ENCODE peak calls at places on chromosomes 16 and 17, in six cellular contexts. F is CD8-positive, alpha-beta memory T cell; H is HepG2; S is naive thymus-derived CD4-positive, alpha-beta T cell; B is PC-9; U is AG10803. L is an unnamed sample.

GRCh38 chr17:75645889-75646625 is 12.8 kb downstream of the SMIM5 start:
- DNase-seq in F (no peak), H (peak), S (no peak), B (peak), U (no peak), L (no peak)

GRCh38 chr16:86951831-86952598 is 365.2 kb downstream of the C16orf95 start:
- DNase-seq in F (no peak), H (no peak), S (no peak), B (no peak), U (peak), L (peak)

GRCh38 chr16:84055801-84056634 is 13.4 kb upstream of the SLC38A8 start:
- DNase-seq in F (no peak), H (no peak), S (no peak), B (no peak), U (no peak), L (no peak)

GRCh38 chr17:61614219-61614618 is 23.2 kb upstream of the NACA2 start:
- DNase-seq in F (no peak), H (no peak), S (no peak), B (no peak), U (no peak), L (no peak)

GRCh38 chr17:82866521-82867214 is 26.8 kb upstream of the ZNF750 start:
- DNase-seq in F (no peak), H (no peak), S (no peak), B (no peak), U (peak), L (peak)

GRCh38 chr16:66382966-66383299 is 16.4 kb downstream of the CDH5 start:
- DNase-seq in F (no peak), H (peak), S (no peak), B (peak), U (peak), L (peak)

GRCh38 chr17:39196820-39197331 is 593 bp downstream of the CACNB1 start:
- DNase-seq in F (no peak), H (no peak), S (no peak), B (no peak), U (peak), L (no peak)

GRCh38 chr17:73533127-73533526 is 111.1 kb downstream of the SDK2 start:
- DNase-seq in F (no peak), H (no peak), S (no peak), B (no peak), U (no peak), L (no peak)

GRCh38 chr17:1628856-1629646 is 417 bp upstream of the SLC43A2 start:
- DNase-seq in F (peak), H (peak), S (peak), B (peak), U (peak), L (peak)

GRCh38 chr17:71447644-71448043 is 673.2 kb upstream of the SOX9 start:
- DNase-seq in F (no peak), H (no peak), S (no peak), B (peak), U (no peak), L (no peak)

GRCh38 chr16:48347980-48348379 is 37.2 kb downstream of the SIAH1 start:
- DNase-seq in F (no peak), H (no peak), S (no peak), B (no peak), U (no peak), L (no peak)

GRCh38 chr16:414395-415169 is 10.9 kb upstream of the RAB11FIP3 start:
- DNase-seq in F (no peak), H (no peak), S (no peak), B (peak), U (peak), L (no peak)

GRCh38 chr16:16052916-16053315 is 103.5 kb downstream of the ABCC1 start:
- DNase-seq in F (no peak), H (no peak), S (no peak), B (no peak), U (no peak), L (no peak)

GRCh38 chr17:55424893-55425540 is 3.4 kb upstream of the MMD start:
- DNase-seq in F (no peak), H (no peak), S (no peak), B (no peak), U (no peak), L (no peak)

GRCh38 chr16:8590811-8591210 is 500 bp upstream of the TMEM114 start:
- DNase-seq in F (no peak), H (no peak), S (no peak), B (no peak), U (no peak), L (no peak)

GRCh38 chr17:45237686-45238085 is 16.0 kb downstream of the FMNL1 start:
- DNase-seq in F (no peak), H (no peak), S (no peak), B (no peak), U (no peak), L (no peak)

GRCh38 chr16:48556913-48557351 is 53.0 kb downstream of the N4BP1 start:
- DNase-seq in F (no peak), H (no peak), S (no peak), B (no peak), U (peak), L (peak)

GRCh38 chr17:78822552-78822951 is 18.1 kb downstream of the USP36 start:
- DNase-seq in F (no peak), H (no peak), S (no peak), B (no peak), U (peak), L (peak)

GRCh38 chr17:64004218-64004770 is 6.1 kb downstream of the PRR29 start:
- DNase-seq in F (no peak), H (no peak), S (no peak), B (no peak), U (no peak), L (no peak)

GRCh38 chr17:36529121-36529520 is 5.5 kb downstream of the MYO19 start:
- DNase-seq in F (no peak), H (no peak), S (no peak), B (no peak), U (peak), L (no peak)

GRCh38 chr17:65594585-65594940 is 33.1 kb upstream of the AXIN2 start:
- DNase-seq in F (no peak), H (no peak), S (no peak), B (no peak), U (peak), L (no peak)

GRCh38 chr16:64910351-64910750 is 211.5 kb downstream of the CDH11 start:
- DNase-seq in F (no peak), H (no peak), S (no peak), B (no peak), U (peak), L (peak)

GRCh38 chr16:26129997-26130396 is 438.2 kb downstream of the HS3ST4 start:
- DNase-seq in F (no peak), H (no peak), S (no peak), B (no peak), U (no peak), L (no peak)

GRCh38 chr16:83878838-83879237 is 20.1 kb upstream of the MLYCD start:
- DNase-seq in F (no peak), H (peak), S (no peak), B (peak), U (peak), L (peak)

GRCh38 chr17:57342141-57342540 is 85.8 kb downstream of the MSI2 start:
- DNase-seq in F (no peak), H (no peak), S (no peak), B (no peak), U (no peak), L (no peak)

GRCh38 chr16:4180511-4180910 is 61.4 kb downstream of the SRL start:
- DNase-seq in F (no peak), H (no peak), S (no peak), B (no peak), U (no peak), L (no peak)

GRCh38 chr17:82767041-82767754 is 15.3 kb downstream of the TBCD start:
- DNase-seq in F (no peak), H (peak), S (peak), B (no peak), U (peak), L (no peak)

GRCh38 chr17:72788950-72789585 is 303.4 kb downstream of the SLC39A11 start:
- DNase-seq in F (no peak), H (peak), S (no peak), B (no peak), U (peak), L (no peak)

GRCh38 chr17:72456026-72456569 is 335.3 kb downstream of the SOX9 start:
- DNase-seq in F (no peak), H (peak), S (no peak), B (peak), U (peak), L (no peak)

GRCh38 chr17:78197147-78197830 is 10.1 kb downstream of the AFMID start:
- DNase-seq in F (no peak), H (no peak), S (no peak), B (no peak), U (no peak), L (no peak)

GRCh38 chr16:4298761-4299522 is 16.9 kb upstream of the GLIS2 start:
- DNase-seq in F (no peak), H (no peak), S (no peak), B (peak), U (peak), L (peak)

GRCh38 chr17:4522661-4523060 is 24.0 kb downstream of the SPNS2 start:
- DNase-seq in F (no peak), H (no peak), S (no peak), B (no peak), U (no peak), L (no peak)

GRCh38 chr17:76811028-76811427 is 57.2 kb upstream of the MGAT5B start:
- DNase-seq in F (no peak), H (no peak), S (no peak), B (no peak), U (no peak), L (no peak)

GRCh38 chr17:7889166-7889584 is 586 bp downstream of the CHD3 start:
- DNase-seq in F (peak), H (peak), S (no peak), B (peak), U (peak), L (peak)

GRCh38 chr17:63549289-63549945 is 860 bp upstream of the DCAF7 start:
- DNase-seq in F (no peak), H (no peak), S (no peak), B (no peak), U (no peak), L (no peak)

GRCh38 chr17:48578616-48579560 is 738 bp upstream of the HOXB4 start:
- DNase-seq in F (no peak), H (no peak), S (no peak), B (no peak), U (no peak), L (no peak)

GRCh38 chr16:88730632-88731607 is 24.6 kb downstream of the CTU2 start:
- DNase-seq in F (no peak), H (no peak), S (no peak), B (no peak), U (no peak), L (no peak)

GRCh38 chr16:6891486-6891885 is 441.2 kb upstream of the RBFOX1 start:
- DNase-seq in F (no peak), H (no peak), S (no peak), B (no peak), U (no peak), L (no peak)

GRCh38 chr17:35414247-35414646 is 18.1 kb downstream of the SLFN12 start:
- DNase-seq in F (no peak), H (no peak), S (no peak), B (no peak), U (no peak), L (no peak)

DNA sequence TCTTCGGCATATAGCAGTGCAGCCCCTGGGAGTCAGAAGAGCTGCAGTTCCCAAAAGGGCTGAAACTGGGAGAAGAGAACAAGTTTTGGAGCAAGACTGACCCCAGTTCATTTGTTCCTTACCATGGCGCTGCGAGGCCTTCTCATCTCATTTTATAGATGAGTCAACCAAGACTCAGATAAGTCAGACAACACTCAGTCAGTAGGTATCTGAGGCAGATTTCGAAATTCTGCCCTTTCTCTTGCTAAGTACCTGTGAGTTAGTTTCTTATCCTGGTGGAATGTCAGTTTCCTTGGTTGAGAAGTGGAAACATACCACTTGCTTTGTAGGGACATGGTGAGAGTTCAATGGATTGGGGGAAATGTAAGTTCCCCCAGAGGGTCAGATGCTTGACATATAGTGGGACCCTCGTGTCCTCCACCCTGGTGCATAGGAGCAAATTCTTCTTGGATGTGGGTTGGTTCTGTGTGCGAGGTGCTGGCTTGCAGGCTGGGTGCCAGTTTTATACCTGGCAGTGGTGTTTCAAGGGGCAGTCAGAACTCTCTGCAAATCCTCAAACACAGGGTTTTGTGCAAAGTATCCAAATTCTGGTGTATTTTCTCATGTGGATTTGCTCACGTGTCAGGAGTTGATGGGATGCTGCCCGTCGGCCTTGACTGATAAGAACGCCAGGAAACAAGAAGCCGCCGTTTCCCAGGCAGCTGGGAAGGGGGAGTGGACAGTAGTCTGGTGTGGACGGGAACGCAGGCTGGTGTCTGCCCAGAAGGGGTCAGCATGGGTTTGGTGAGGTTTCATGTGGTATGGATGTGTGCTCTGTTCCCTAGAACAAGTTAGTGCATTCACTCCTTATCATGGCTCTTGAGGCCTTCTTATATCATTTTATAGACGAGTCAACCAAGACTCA is 61.1 kb upstream of the CIBAR2 start:
- DNase-seq in F (no peak), H (no peak), S (no peak), B (peak), U (peak), L (peak)
- H3K4me3 ChIP-seq in F (no peak), H (peak), S (no peak), B (no peak), U (peak), L (peak)

GRCh38 chr16:3076577-3076976 is 11.1 kb downstream of the IL32 start:
- DNase-seq in F (no peak), H (no peak), S (no peak), B (no peak), U (no peak), L (no peak)
- H3K4me3 ChIP-seq in F (peak), H (no peak), S (peak), B (no peak), U (no peak), L (no peak)

DNA sequence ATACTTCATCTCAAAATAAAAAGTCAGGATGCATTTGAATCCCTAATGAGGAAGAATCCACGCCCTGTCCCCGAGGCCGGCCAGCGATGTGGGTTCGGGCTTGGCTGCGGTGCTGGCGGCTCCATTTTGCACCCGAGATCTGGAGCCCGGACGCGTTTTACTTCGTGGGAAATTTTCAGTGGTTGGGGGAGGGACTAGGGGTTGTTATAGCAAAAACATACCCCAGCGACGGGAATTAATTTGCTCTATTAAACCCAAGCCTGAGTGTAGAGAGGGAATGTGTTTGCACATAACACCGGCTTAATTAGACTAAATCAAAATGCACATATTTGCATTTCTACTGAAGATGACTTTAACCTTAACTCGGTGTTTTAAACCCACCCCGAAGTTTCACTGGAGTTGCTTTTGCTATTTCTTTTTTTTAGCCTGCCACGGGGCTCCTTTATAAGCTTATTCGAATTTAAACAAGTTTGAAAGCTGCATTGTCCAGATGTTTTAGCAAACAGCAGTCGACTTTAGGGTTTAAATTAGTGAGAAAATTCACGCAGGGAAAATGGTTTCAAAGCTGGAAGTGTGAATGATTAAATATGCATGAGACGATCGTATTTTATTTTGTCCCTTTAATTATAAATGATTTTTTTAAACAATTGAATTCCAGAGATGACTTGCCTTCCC is 4.9 kb downstream of the IRX5 start:
- DNase-seq in F (no peak), H (no peak), S (no peak), B (no peak), U (no peak), L (no peak)
- H3K4me3 ChIP-seq in F (no peak), H (no peak), S (no peak), B (no peak), U (peak), L (peak)

GRCh38 chr16:12674096-12674495 is 129.6 kb downstream of the CPPED1 start:
- DNase-seq in F (no peak), H (no peak), S (no peak), B (no peak), U (peak), L (no peak)
- H3K4me3 ChIP-seq in F (no peak), H (no peak), S (no peak), B (no peak), U (no peak), L (no peak)

GRCh38 chr16:28537076-28537475 is 1.7 kb downstream of the NUPR1 start:
- DNase-seq in F (no peak), H (peak), S (no peak), B (no peak), U (no peak), L (no peak)
- H3K4me3 ChIP-seq in F (no peak), H (peak), S (no peak), B (no peak), U (peak), L (peak)